ENCODE peak calls at places on chromosomes 2 and 18, in four cellular contexts. S, B, E and Q are unnamed samples.

GRCh38 chr18:36158261-36158867 is 28.7 kb downstream of the ELP2 start:
- DNase-seq in S (no peak), B (peak; percentile 89), E (no peak), Q (no peak)

GRCh38 chr2:214699236-214699635 is 110.2 kb downstream of the BARD1 start:
- DNase-seq in S (no peak), B (no peak), E (no peak), Q (no peak)

GRCh38 chr2:31384351-31384750 is 30.2 kb downstream of the XDH start:
- DNase-seq in S (peak; percentile 19), B (peak; percentile 86), E (no peak), Q (no peak)

GRCh38 chr2:172829229-172829628 is 93.6 kb downstream of the RAPGEF4 start:
- DNase-seq in S (no peak), B (peak; percentile 87), E (no peak), Q (no peak)

GRCh38 chr18:31643003-31643402 is 41.4 kb downstream of the B4GALT6 start:
- DNase-seq in S (no peak), B (no peak), E (no peak), Q (no peak)

GRCh38 chr18:75125359-75126331 is 83.3 kb downstream of the PTGR3 start:
- DNase-seq in S (no peak), B (no peak), E (no peak), Q (no peak)

GRCh38 chr2:25041307-25041927 is 459 bp upstream of the EFR3B start:
- DNase-seq in S (peak; percentile 38), B (peak; percentile 22), E (no peak), Q (no peak)

GRCh38 chr2:57758686-57759085 is 287.9 kb upstream of the VRK2 start:
- DNase-seq in S (no peak), B (no peak), E (no peak), Q (no peak)

GRCh38 chr18:12839057-12839525 is 44.9 kb downstream of the PTPN2 start:
- DNase-seq in S (peak; percentile 75), B (no peak), E (no peak), Q (peak; percentile 79)

GRCh38 chr2:139924070-139924469 is 1143.9 kb upstream of the NXPH2 start:
- DNase-seq in S (no peak), B (no peak), E (no peak), Q (no peak)

GRCh38 chr2:46964835-46965560 is 49.4 kb upstream of the MCFD2 start:
- DNase-seq in S (no peak), B (no peak), E (no peak), Q (no peak)

GRCh38 chr2:147331790-147332419 is 512.9 kb upstream of the ACVR2A start:
- DNase-seq in S (peak; percentile 79), B (peak; percentile 49), E (peak; percentile 13), Q (no peak)

GRCh38 chr2:30759481-30759880 is 47.8 kb downstream of the CAPN13 start:
- DNase-seq in S (no peak), B (no peak), E (no peak), Q (no peak)

GRCh38 chr2:55231546-55232083 is 478 bp downstream of the CLHC1 start:
- DNase-seq in S (peak; percentile 27), B (peak; percentile 35), E (no peak), Q (no peak)

GRCh38 chr2:2524340-2524941 is 193.4 kb upstream of the MYT1L start:
- DNase-seq in S (no peak), B (no peak), E (no peak), Q (no peak)

GRCh38 chr2:156083707-156084494 is 248.6 kb downstream of the NR4A2 start:
- DNase-seq in S (no peak), B (no peak), E (no peak), Q (no peak)

GRCh38 chr2:27752551-27753237 is 18.8 kb upstream of the MRPL33 start:
- DNase-seq in S (no peak), B (no peak), E (no peak), Q (no peak)

GRCh38 chr18:75211721-75212625 is 1.4 kb downstream of the TSHZ1 start:
- DNase-seq in S (peak; percentile 27), B (peak; percentile 62), E (peak; percentile 31), Q (no peak)